ENCODE peak calls at places on chromosomes 7 and 10, in seven cellular contexts. One of them, this sample, is unnamed.

GRCh38 chr10:22369433-22370072 is 24.3 kb downstream of the SPAG6 start:
- DNase-seq in transverse colon: no peak
- DNase-seq in HepG2: no peak
- DNase-seq in stomach: no peak
- DNase-seq in H1: no peak
- DNase-seq in HCT116: peak; percentile 10
- DNase-seq in GM12891: no peak
- DNase-seq in this sample: no peak

GRCh38 chr7:77887567-77887966 is 89.0 kb downstream of the PHTF2 start:
- DNase-seq in transverse colon: no peak
- DNase-seq in HepG2: no peak
- DNase-seq in stomach: no peak
- DNase-seq in H1: no peak
- DNase-seq in HCT116: no peak
- DNase-seq in GM12891: no peak
- DNase-seq in this sample: no peak

GRCh38 chr10:130244928-130245495 is 108.8 kb downstream of the GLRX3 start:
- DNase-seq in transverse colon: no peak
- DNase-seq in HepG2: no peak
- DNase-seq in stomach: peak; percentile 4
- DNase-seq in H1: no peak
- DNase-seq in HCT116: no peak
- DNase-seq in GM12891: no peak
- DNase-seq in this sample: no peak

GRCh38 chr10:93315261-93315660 is 166.9 kb downstream of the MYOF start:
- DNase-seq in transverse colon: no peak
- DNase-seq in HepG2: no peak
- DNase-seq in stomach: no peak
- DNase-seq in H1: no peak
- DNase-seq in HCT116: no peak
- DNase-seq in GM12891: no peak
- DNase-seq in this sample: no peak

GRCh38 chr7:1663243-1663642 is 6.8 kb upstream of the ELFN1 start:
- DNase-seq in transverse colon: no peak
- DNase-seq in HepG2: no peak
- DNase-seq in stomach: no peak
- DNase-seq in H1: no peak
- DNase-seq in HCT116: no peak
- DNase-seq in GM12891: peak; percentile 13
- DNase-seq in this sample: peak; percentile 5

GRCh38 chr10:125087191-125087896 is 73.0 kb downstream of the CTBP2 start:
- DNase-seq in transverse colon: no peak
- DNase-seq in HepG2: no peak
- DNase-seq in stomach: peak; percentile 25
- DNase-seq in H1: no peak
- DNase-seq in HCT116: no peak
- DNase-seq in GM12891: no peak
- DNase-seq in this sample: no peak

GRCh38 chr10:11602357-11602756 is 9.1 kb downstream of the USP6NL start:
- DNase-seq in transverse colon: no peak
- DNase-seq in HepG2: no peak
- DNase-seq in stomach: no peak
- DNase-seq in H1: no peak
- DNase-seq in HCT116: no peak
- DNase-seq in GM12891: no peak
- DNase-seq in this sample: no peak

GRCh38 chr7:134351424-134351823 is 34.7 kb upstream of the SLC35B4 start:
- DNase-seq in transverse colon: no peak
- DNase-seq in HepG2: no peak
- DNase-seq in stomach: no peak
- DNase-seq in H1: no peak
- DNase-seq in HCT116: no peak
- DNase-seq in GM12891: no peak
- DNase-seq in this sample: no peak

GRCh38 chr10:21363753-21364104 is 161.8 kb downstream of the SKIDA1 start:
- DNase-seq in transverse colon: no peak
- DNase-seq in HepG2: no peak
- DNase-seq in stomach: no peak
- DNase-seq in H1: no peak
- DNase-seq in HCT116: no peak
- DNase-seq in GM12891: no peak
- DNase-seq in this sample: no peak

GRCh38 chr7:71707041-71707440 is 575.1 kb downstream of the GALNT17 start:
- DNase-seq in transverse colon: no peak
- DNase-seq in HepG2: no peak
- DNase-seq in stomach: no peak
- DNase-seq in H1: no peak
- DNase-seq in HCT116: no peak
- DNase-seq in GM12891: no peak
- DNase-seq in this sample: no peak

DNA sequence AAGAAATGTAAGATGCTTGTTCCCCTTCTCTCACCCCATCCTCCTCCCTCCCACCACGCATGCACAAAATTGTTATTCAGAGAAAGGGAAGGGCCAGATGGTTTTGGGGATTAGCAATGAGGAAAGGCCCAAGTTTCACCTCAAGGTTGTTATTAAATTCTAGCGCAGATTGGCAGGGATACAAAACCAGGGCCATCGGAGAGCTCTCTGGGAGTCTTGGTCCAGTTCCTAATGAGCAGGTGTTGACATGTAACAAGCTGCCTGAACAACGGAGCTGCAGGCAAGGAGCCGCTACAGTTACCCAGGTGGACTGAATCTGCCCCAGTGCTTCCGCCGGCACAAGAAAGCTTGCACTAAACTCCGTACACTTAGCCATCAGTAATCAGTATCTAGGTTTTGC is 9.7 kb upstream of the ANK3 start:
- DNase-seq in transverse colon: no peak
- DNase-seq in HepG2: no peak
- DNase-seq in stomach: no peak
- DNase-seq in H1: no peak
- DNase-seq in HCT116: no peak
- DNase-seq in GM12891: no peak
- DNase-seq in this sample: no peak
- TF ChIP-seq POLR2AphosphoS5 in transverse colon: no peak
- TF ChIP-seq POLR2AphosphoS5 in HepG2: no peak
- TF ChIP-seq POLR2AphosphoS5 in stomach: no peak
- TF ChIP-seq POLR2AphosphoS5 in H1: no peak
- TF ChIP-seq POLR2AphosphoS5 in HCT116: no peak
- TF ChIP-seq POLR2AphosphoS5 in GM12891: no peak
- TF ChIP-seq POLR2AphosphoS5 in this sample: no peak

GRCh38 chr7:116525298-116525912 is 569 bp downstream of the CAV1 start:
- DNase-seq in transverse colon: peak; percentile 43
- DNase-seq in HepG2: no peak
- DNase-seq in stomach: peak; percentile 41
- DNase-seq in H1: no peak
- DNase-seq in HCT116: no peak
- DNase-seq in GM12891: peak; percentile 44
- DNase-seq in this sample: peak; percentile 44

GRCh38 chr7:116525913-116526857 is 1.3 kb downstream of the CAV1 start:
- DNase-seq in transverse colon: peak; percentile 80
- DNase-seq in HepG2: no peak
- DNase-seq in stomach: peak; percentile 70
- DNase-seq in H1: no peak
- DNase-seq in HCT116: no peak
- DNase-seq in GM12891: peak; percentile 88
- DNase-seq in this sample: peak; percentile 89

GRCh38 chr7:116526897-116527296 is 2.1 kb downstream of the CAV1 start:
- DNase-seq in transverse colon: no peak
- DNase-seq in HepG2: no peak
- DNase-seq in stomach: no peak
- DNase-seq in H1: no peak
- DNase-seq in HCT116: no peak
- DNase-seq in GM12891: no peak
- DNase-seq in this sample: no peak

GRCh38 chr7:116524221-116524608 is 621 bp upstream of the CAV1 start:
- DNase-seq in transverse colon: no peak
- DNase-seq in HepG2: no peak
- DNase-seq in stomach: no peak
- DNase-seq in H1: no peak
- DNase-seq in HCT116: no peak
- DNase-seq in GM12891: no peak
- DNase-seq in this sample: no peak

GRCh38 chr7:116524609-116525297 is at the start of gene CAV1:
- DNase-seq in transverse colon: peak; percentile 79
- DNase-seq in HepG2: no peak
- DNase-seq in stomach: peak; percentile 65
- DNase-seq in H1: peak; percentile 76
- DNase-seq in HCT116: peak; percentile 92
- DNase-seq in GM12891: no peak
- DNase-seq in this sample: peak; percentile 33
- TF ChIP-seq POLR2A in transverse colon: peak; percentile 49
- TF ChIP-seq POLR2A in HepG2: no peak
- TF ChIP-seq POLR2A in stomach: no peak
- TF ChIP-seq POLR2A in H1: no peak
- TF ChIP-seq POLR2A in HCT116: no peak
- TF ChIP-seq POLR2A in GM12891: no peak
- TF ChIP-seq POLR2A in this sample: no peak

GRCh38 chr7:80604436-80604835 is 34.0 kb upstream of the CD36 start:
- DNase-seq in transverse colon: no peak
- DNase-seq in HepG2: no peak
- DNase-seq in stomach: no peak
- DNase-seq in H1: no peak
- DNase-seq in HCT116: no peak
- DNase-seq in GM12891: no peak
- DNase-seq in this sample: no peak

GRCh38 chr7:80611779-80612178 is 26.7 kb upstream of the CD36 start:
- DNase-seq in transverse colon: no peak
- DNase-seq in HepG2: peak; percentile 95
- DNase-seq in stomach: peak; percentile 83
- DNase-seq in H1: no peak
- DNase-seq in HCT116: peak; percentile 21
- DNase-seq in GM12891: no peak
- DNase-seq in this sample: no peak

GRCh38 chr7:80611353-80611752 is 27.1 kb upstream of the CD36 start:
- DNase-seq in transverse colon: no peak
- DNase-seq in HepG2: no peak
- DNase-seq in stomach: no peak
- DNase-seq in H1: no peak
- DNase-seq in HCT116: no peak
- DNase-seq in GM12891: no peak
- DNase-seq in this sample: no peak

GRCh38 chr7:80609732-80610131 is 28.7 kb upstream of the CD36 start:
- DNase-seq in transverse colon: no peak
- DNase-seq in HepG2: no peak
- DNase-seq in stomach: no peak
- DNase-seq in H1: no peak
- DNase-seq in HCT116: no peak
- DNase-seq in GM12891: no peak
- DNase-seq in this sample: no peak

DNA sequence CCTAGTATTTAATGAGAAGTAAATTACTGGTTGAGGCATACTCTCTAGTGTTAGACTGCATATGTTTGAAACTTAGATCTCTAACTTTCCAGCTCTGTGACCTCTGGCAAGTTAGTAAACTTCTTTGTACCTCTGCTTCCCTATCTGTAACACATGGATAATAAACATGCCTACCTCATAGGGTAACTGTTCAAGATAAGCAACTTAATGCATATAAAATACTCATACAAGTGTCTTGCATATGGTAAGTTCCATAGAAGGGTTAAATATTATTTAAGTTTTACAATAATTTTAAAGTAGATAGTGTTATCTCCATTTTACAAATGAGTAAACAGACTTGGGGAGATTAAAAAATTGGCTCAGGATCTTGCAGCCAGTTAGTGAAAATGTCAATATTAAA is 30.1 kb upstream of the CD36 start:
- DNase-seq in transverse colon: no peak
- DNase-seq in HepG2: no peak
- DNase-seq in stomach: no peak
- DNase-seq in H1: no peak
- DNase-seq in HCT116: no peak
- DNase-seq in GM12891: no peak
- DNase-seq in this sample: no peak
- TF ChIP-seq POLR2AphosphoS5 in transverse colon: no peak
- TF ChIP-seq POLR2AphosphoS5 in HepG2: no peak
- TF ChIP-seq POLR2AphosphoS5 in stomach: no peak
- TF ChIP-seq POLR2AphosphoS5 in H1: no peak
- TF ChIP-seq POLR2AphosphoS5 in HCT116: no peak
- TF ChIP-seq POLR2AphosphoS5 in GM12891: no peak
- TF ChIP-seq POLR2AphosphoS5 in this sample: no peak

GRCh38 chr10:103038570-103038969 is 120.5 kb downstream of the CNNM2 start:
- DNase-seq in transverse colon: no peak
- DNase-seq in HepG2: no peak
- DNase-seq in stomach: no peak
- DNase-seq in H1: no peak
- DNase-seq in HCT116: no peak
- DNase-seq in GM12891: no peak
- DNase-seq in this sample: no peak
- TF ChIP-seq POLR2A in transverse colon: no peak
- TF ChIP-seq POLR2A in HepG2: no peak
- TF ChIP-seq POLR2A in stomach: no peak
- TF ChIP-seq POLR2A in H1: no peak
- TF ChIP-seq POLR2A in HCT116: no peak
- TF ChIP-seq POLR2A in GM12891: no peak
- TF ChIP-seq POLR2A in this sample: no peak

DNA sequence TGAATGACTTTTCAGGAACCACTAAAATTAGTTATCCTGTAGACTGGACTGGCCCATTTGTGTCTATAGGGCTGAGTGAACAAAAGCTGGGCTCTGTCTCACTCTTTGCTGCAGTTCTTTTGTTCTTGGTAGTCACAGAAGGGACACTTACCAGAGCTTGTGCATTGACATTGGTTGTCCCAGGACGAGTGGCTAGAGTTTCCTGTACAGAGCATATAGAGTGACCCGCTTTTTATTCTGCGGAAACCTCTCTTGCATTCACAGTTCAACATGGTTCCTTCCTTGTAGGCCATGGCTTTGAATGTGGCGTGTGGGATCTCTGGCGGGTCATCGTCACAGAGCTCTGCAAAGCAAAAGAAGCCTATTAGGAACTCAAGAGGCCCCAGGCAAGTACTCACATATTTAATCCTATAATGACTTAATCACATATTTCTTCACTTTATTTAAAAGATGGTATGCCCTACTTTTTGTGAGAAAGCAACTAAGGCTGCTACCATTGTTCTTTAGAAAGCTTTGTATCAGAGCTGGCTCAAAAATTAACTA is 36.4 kb downstream of the IL2RA start:
- DNase-seq in transverse colon: no peak
- DNase-seq in HepG2: no peak
- DNase-seq in stomach: no peak
- DNase-seq in H1: no peak
- DNase-seq in HCT116: no peak
- DNase-seq in GM12891: no peak
- DNase-seq in this sample: no peak
- TF ChIP-seq POLR2AphosphoS5 in transverse colon: no peak
- TF ChIP-seq POLR2AphosphoS5 in HepG2: no peak
- TF ChIP-seq POLR2AphosphoS5 in stomach: no peak
- TF ChIP-seq POLR2AphosphoS5 in H1: no peak
- TF ChIP-seq POLR2AphosphoS5 in HCT116: no peak
- TF ChIP-seq POLR2AphosphoS5 in GM12891: no peak
- TF ChIP-seq POLR2AphosphoS5 in this sample: no peak

GRCh38 chr10:116849271-116850057 is at the start of gene ENO4:
- DNase-seq in transverse colon: peak; percentile 85
- DNase-seq in HepG2: peak; percentile 58
- DNase-seq in stomach: peak; percentile 85
- DNase-seq in H1: peak; percentile 75
- DNase-seq in HCT116: peak; percentile 90
- DNase-seq in GM12891: peak; percentile 64
- DNase-seq in this sample: peak; percentile 44
- TF ChIP-seq POLR2A in transverse colon: peak; percentile 25
- TF ChIP-seq POLR2A in HepG2: peak; percentile 43
- TF ChIP-seq POLR2A in stomach: no peak
- TF ChIP-seq POLR2A in H1: peak; percentile 71
- TF ChIP-seq POLR2A in HCT116: peak; percentile 83
- TF ChIP-seq POLR2A in GM12891: no peak
- TF ChIP-seq POLR2A in this sample: no peak

This sample was measured in GM12892.